ENCODE peak calls at places on chromosomes 4 and X, in six cellular contexts. One of them, this sample, is unnamed.

GRCh38 chr4:112421911-112422310 is 94.1 kb downstream of the NEUROG2 start:
- DNase-seq in brain microvascular endothelial cell: no peak
- DNase-seq in endodermal cell: no peak
- DNase-seq in cardiac fibroblast: no peak
- DNase-seq in astrocyte: no peak
- DNase-seq in ascending aorta: no peak
- DNase-seq in this sample: no peak

GRCh38 chr4:16227462-16227868 is 1.2 kb upstream of the TAPT1 start:
- DNase-seq in brain microvascular endothelial cell: peak
- DNase-seq in endodermal cell: peak
- DNase-seq in cardiac fibroblast: peak
- DNase-seq in astrocyte: peak
- DNase-seq in ascending aorta: no peak
- DNase-seq in this sample: peak

GRCh38 chr4:163166041-163166579 is 580 bp downstream of the NAF1 start:
- DNase-seq in brain microvascular endothelial cell: peak
- DNase-seq in endodermal cell: peak
- DNase-seq in cardiac fibroblast: peak
- DNase-seq in astrocyte: peak
- DNase-seq in ascending aorta: peak
- DNase-seq in this sample: peak

GRCh38 chr4:153409412-153409811 is 56.7 kb upstream of the TMEM131L start:
- DNase-seq in brain microvascular endothelial cell: peak
- DNase-seq in endodermal cell: no peak
- DNase-seq in cardiac fibroblast: peak
- DNase-seq in astrocyte: peak
- DNase-seq in ascending aorta: no peak
- DNase-seq in this sample: peak

GRCh38 chr4:122015203-122015602 is 63.3 kb upstream of the TRPC3 start:
- DNase-seq in brain microvascular endothelial cell: no peak
- DNase-seq in endodermal cell: no peak
- DNase-seq in cardiac fibroblast: no peak
- DNase-seq in astrocyte: no peak
- DNase-seq in ascending aorta: no peak
- DNase-seq in this sample: no peak

GRCh38 chr4:16224264-16224663 is 2.0 kb downstream of the TAPT1 start:
- DNase-seq in brain microvascular endothelial cell: no peak
- DNase-seq in endodermal cell: peak
- DNase-seq in cardiac fibroblast: no peak
- DNase-seq in astrocyte: no peak
- DNase-seq in ascending aorta: no peak
- DNase-seq in this sample: no peak

GRCh38 chr4:58776627-58777026 is 1666.4 kb upstream of the IGFBP7 start:
- DNase-seq in brain microvascular endothelial cell: peak
- DNase-seq in endodermal cell: no peak
- DNase-seq in cardiac fibroblast: no peak
- DNase-seq in astrocyte: peak
- DNase-seq in ascending aorta: no peak
- DNase-seq in this sample: peak

GRCh38 chrX:128464091-128464490 is 411.9 kb upstream of the ACTRT1 start:
- DNase-seq in brain microvascular endothelial cell: no peak
- DNase-seq in endodermal cell: no peak
- DNase-seq in cardiac fibroblast: no peak
- DNase-seq in astrocyte: peak
- DNase-seq in ascending aorta: no peak
- DNase-seq in this sample: no peak

GRCh38 chr4:5751918-5752802 is 41.2 kb downstream of the EVC start:
- DNase-seq in brain microvascular endothelial cell: peak
- DNase-seq in endodermal cell: peak
- DNase-seq in cardiac fibroblast: peak
- DNase-seq in astrocyte: peak
- DNase-seq in ascending aorta: no peak
- DNase-seq in this sample: peak

GRCh38 chr4:38223801-38224236 is 263.6 kb downstream of the PTTG2 start:
- DNase-seq in brain microvascular endothelial cell: no peak
- DNase-seq in endodermal cell: no peak
- DNase-seq in cardiac fibroblast: no peak
- DNase-seq in astrocyte: no peak
- DNase-seq in ascending aorta: no peak
- DNase-seq in this sample: no peak

GRCh38 chrX:140163376-140164159 is 198.2 kb upstream of the CXorf66 start:
- DNase-seq in brain microvascular endothelial cell: no peak
- DNase-seq in endodermal cell: no peak
- DNase-seq in cardiac fibroblast: peak
- DNase-seq in astrocyte: peak
- DNase-seq in ascending aorta: no peak
- DNase-seq in this sample: peak

GRCh38 chrX:14026121-14026520 is 3.6 kb downstream of the GEMIN8 start:
- DNase-seq in brain microvascular endothelial cell: no peak
- DNase-seq in endodermal cell: no peak
- DNase-seq in cardiac fibroblast: no peak
- DNase-seq in astrocyte: no peak
- DNase-seq in ascending aorta: no peak
- DNase-seq in this sample: no peak

GRCh38 chr4:13527192-13527982 is 16.9 kb downstream of the NKX3-2 start:
- DNase-seq in brain microvascular endothelial cell: no peak
- DNase-seq in endodermal cell: peak
- DNase-seq in cardiac fibroblast: no peak
- DNase-seq in astrocyte: no peak
- DNase-seq in ascending aorta: no peak
- DNase-seq in this sample: no peak

GRCh38 chr4:53043900-53044650 is 182.0 kb downstream of the RASL11B start:
- DNase-seq in brain microvascular endothelial cell: no peak
- DNase-seq in endodermal cell: no peak
- DNase-seq in cardiac fibroblast: no peak
- DNase-seq in astrocyte: no peak
- DNase-seq in ascending aorta: no peak
- DNase-seq in this sample: no peak

GRCh38 chr4:54657556-54658313 is at the start of gene KIT:
- DNase-seq in brain microvascular endothelial cell: peak
- DNase-seq in endodermal cell: peak
- DNase-seq in cardiac fibroblast: peak
- DNase-seq in astrocyte: no peak
- DNase-seq in ascending aorta: no peak
- DNase-seq in this sample: peak

GRCh38 chrX:31201503-31201902 is 129.7 kb upstream of the FTHL17 start:
- DNase-seq in brain microvascular endothelial cell: peak
- DNase-seq in endodermal cell: no peak
- DNase-seq in cardiac fibroblast: no peak
- DNase-seq in astrocyte: no peak
- DNase-seq in ascending aorta: no peak
- DNase-seq in this sample: no peak

GRCh38 chrX:48683411-48683982 is at the start of gene WAS:
- DNase-seq in brain microvascular endothelial cell: no peak
- DNase-seq in endodermal cell: no peak
- DNase-seq in cardiac fibroblast: no peak
- DNase-seq in astrocyte: no peak
- DNase-seq in ascending aorta: no peak
- DNase-seq in this sample: no peak

GRCh38 chrX:106692425-106693075 is 34.0 kb upstream of the RNF128 start:
- DNase-seq in brain microvascular endothelial cell: no peak
- DNase-seq in endodermal cell: no peak
- DNase-seq in cardiac fibroblast: no peak
- DNase-seq in astrocyte: no peak
- DNase-seq in ascending aorta: no peak
- DNase-seq in this sample: no peak
- H3K4me3 ChIP-seq in brain microvascular endothelial cell: no peak
- H3K4me3 ChIP-seq in endodermal cell: no peak
- H3K4me3 ChIP-seq in cardiac fibroblast: no peak
- H3K4me3 ChIP-seq in astrocyte: no peak
- H3K4me3 ChIP-seq in ascending aorta: no peak
- H3K4me3 ChIP-seq in this sample: no peak

DNA sequence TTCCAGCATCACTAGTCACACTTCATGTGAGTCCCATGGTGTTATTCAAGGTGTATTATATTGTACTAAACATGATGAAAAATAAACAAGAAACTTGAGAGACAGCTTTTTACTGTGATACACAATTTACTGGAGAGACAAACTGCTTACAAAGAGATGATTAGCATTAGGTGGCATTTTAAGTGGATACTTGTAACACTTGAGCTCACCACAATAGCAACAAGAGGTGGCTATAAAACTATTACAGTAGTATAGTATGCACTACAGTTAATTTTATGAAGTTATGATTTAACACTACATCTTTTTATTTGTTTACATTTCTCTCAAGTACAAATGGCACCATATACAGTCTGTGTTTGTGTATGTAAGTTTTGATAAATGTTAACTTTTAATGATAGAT is 246.6 kb downstream of the PARM1 start:
- DNase-seq in brain microvascular endothelial cell: no peak
- DNase-seq in endodermal cell: no peak
- DNase-seq in cardiac fibroblast: no peak
- DNase-seq in astrocyte: no peak
- DNase-seq in ascending aorta: no peak
- DNase-seq in this sample: no peak
- TF ChIP-seq CTCF in brain microvascular endothelial cell: no peak
- TF ChIP-seq CTCF in endodermal cell: no peak
- TF ChIP-seq CTCF in cardiac fibroblast: no peak
- TF ChIP-seq CTCF in astrocyte: no peak
- TF ChIP-seq CTCF in ascending aorta: no peak
- TF ChIP-seq CTCF in this sample: no peak

DNA sequence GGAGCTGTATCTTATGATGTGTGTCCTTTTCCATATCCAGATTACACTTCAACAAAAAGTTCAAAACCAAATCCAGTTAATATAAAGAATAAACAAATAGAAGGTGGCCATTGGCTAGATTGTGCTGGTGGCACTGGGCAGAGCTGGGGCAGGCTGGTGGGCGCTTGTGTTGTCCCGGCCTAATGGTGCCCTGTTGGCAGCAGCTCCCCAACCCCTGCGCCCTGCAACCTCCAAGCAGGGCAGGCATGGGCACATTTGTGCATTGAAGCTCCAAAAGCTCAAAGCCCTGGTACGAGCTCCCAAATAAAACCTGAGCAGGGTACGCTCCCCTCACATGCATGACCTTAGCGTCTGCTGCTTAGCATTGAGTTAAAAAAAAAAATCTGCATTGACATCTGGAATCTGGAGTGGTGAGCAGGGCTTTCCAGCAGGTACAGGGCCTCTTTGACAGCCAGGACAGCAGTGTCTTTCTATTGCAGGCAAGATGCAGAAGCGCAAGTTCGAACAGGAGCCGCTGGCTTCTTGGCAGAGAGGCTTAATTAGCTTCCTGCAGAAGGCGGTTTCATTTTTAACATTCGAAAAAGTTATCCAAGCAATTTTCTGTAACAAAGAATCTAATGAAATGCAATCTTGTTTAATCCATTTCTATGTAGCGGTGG is 25.9 kb upstream of the NYX start:
- DNase-seq in brain microvascular endothelial cell: no peak
- DNase-seq in endodermal cell: no peak
- DNase-seq in cardiac fibroblast: no peak
- DNase-seq in astrocyte: no peak
- DNase-seq in ascending aorta: no peak
- DNase-seq in this sample: no peak
- H3K4me3 ChIP-seq in brain microvascular endothelial cell: no peak
- H3K4me3 ChIP-seq in endodermal cell: no peak
- H3K4me3 ChIP-seq in cardiac fibroblast: no peak
- H3K4me3 ChIP-seq in astrocyte: no peak
- H3K4me3 ChIP-seq in ascending aorta: no peak
- H3K4me3 ChIP-seq in this sample: no peak

GRCh38 chr4:40733752-40734151 is 16.0 kb upstream of the NSUN7 start:
- DNase-seq in brain microvascular endothelial cell: no peak
- DNase-seq in endodermal cell: no peak
- DNase-seq in cardiac fibroblast: no peak
- DNase-seq in astrocyte: no peak
- DNase-seq in ascending aorta: no peak
- DNase-seq in this sample: no peak

GRCh38 chr4:40739347-40739746 is 10.4 kb upstream of the NSUN7 start:
- DNase-seq in brain microvascular endothelial cell: no peak
- DNase-seq in endodermal cell: no peak
- DNase-seq in cardiac fibroblast: no peak
- DNase-seq in astrocyte: no peak
- DNase-seq in ascending aorta: no peak
- DNase-seq in this sample: no peak

GRCh38 chr4:40734497-40734896 is 15.3 kb upstream of the NSUN7 start:
- DNase-seq in brain microvascular endothelial cell: no peak
- DNase-seq in endodermal cell: no peak
- DNase-seq in cardiac fibroblast: no peak
- DNase-seq in astrocyte: no peak
- DNase-seq in ascending aorta: no peak
- DNase-seq in this sample: no peak

GRCh38 chr4:40737882-40738281 is 11.9 kb upstream of the NSUN7 start:
- DNase-seq in brain microvascular endothelial cell: no peak
- DNase-seq in endodermal cell: no peak
- DNase-seq in cardiac fibroblast: no peak
- DNase-seq in astrocyte: no peak
- DNase-seq in ascending aorta: no peak
- DNase-seq in this sample: no peak

DNA sequence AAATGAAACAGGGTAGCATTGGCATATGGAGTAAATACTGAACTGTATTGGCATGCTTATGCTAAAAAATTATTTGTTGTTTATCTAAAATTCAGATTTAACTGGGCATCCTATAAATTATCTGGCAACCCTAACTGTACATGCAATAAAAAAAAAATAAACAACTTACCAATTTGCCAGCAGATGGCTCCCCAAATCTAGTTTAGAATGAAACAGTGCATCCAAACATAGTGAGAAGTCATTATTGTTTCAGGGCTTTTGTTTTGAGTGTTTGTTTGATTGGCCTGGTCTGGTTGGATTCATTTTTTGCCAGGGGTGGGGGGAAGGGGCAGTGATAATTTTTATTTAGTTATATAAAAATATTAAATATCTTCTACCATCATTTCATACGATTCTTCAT is 12.8 kb upstream of the NSUN7 start:
- DNase-seq in brain microvascular endothelial cell: no peak
- DNase-seq in endodermal cell: no peak
- DNase-seq in cardiac fibroblast: peak
- DNase-seq in astrocyte: peak
- DNase-seq in ascending aorta: no peak
- DNase-seq in this sample: peak
- TF ChIP-seq CTCF in brain microvascular endothelial cell: peak
- TF ChIP-seq CTCF in endodermal cell: peak
- TF ChIP-seq CTCF in cardiac fibroblast: peak
- TF ChIP-seq CTCF in astrocyte: peak
- TF ChIP-seq CTCF in ascending aorta: no peak
- TF ChIP-seq CTCF in this sample: peak

GRCh38 chr4:55973650-55974049 is 24.9 kb downstream of the CEP135 start:
- DNase-seq in brain microvascular endothelial cell: no peak
- DNase-seq in endodermal cell: no peak
- DNase-seq in cardiac fibroblast: no peak
- DNase-seq in astrocyte: no peak
- DNase-seq in ascending aorta: no peak
- DNase-seq in this sample: no peak
- H3K4me3 ChIP-seq in brain microvascular endothelial cell: no peak
- H3K4me3 ChIP-seq in endodermal cell: no peak
- H3K4me3 ChIP-seq in cardiac fibroblast: no peak
- H3K4me3 ChIP-seq in astrocyte: no peak
- H3K4me3 ChIP-seq in ascending aorta: no peak
- H3K4me3 ChIP-seq in this sample: no peak

DNA sequence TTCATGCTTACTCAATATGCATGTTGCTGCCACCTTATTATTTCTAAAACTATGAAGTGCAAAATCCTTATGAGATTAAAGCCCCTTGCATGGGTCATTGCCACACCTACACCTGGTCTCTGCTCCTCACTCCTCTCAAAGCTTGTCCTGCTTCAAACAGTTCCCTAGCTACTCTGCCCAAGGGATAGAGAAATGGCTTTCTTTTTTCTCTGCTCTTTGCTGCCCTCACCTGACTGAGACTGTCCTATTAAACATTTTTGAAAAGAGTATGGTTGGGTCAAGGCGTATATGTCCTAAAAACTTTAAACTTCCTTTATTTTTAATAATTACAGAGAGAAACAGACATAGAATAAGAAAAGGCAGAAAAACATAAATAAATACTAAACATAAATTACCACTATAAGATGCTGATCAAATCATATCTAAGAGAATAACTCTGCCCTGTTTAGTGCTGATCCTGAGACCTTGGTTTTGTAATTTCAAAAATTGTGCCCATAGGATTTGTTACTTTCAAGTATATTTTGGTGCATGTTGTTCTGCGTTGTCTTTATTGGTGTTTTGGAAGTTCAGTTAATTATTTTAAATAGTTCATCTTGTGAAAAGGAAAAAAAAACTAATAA is 704.9 kb upstream of the PABPC4L start:
- DNase-seq in brain microvascular endothelial cell: no peak
- DNase-seq in endodermal cell: peak
- DNase-seq in cardiac fibroblast: peak
- DNase-seq in astrocyte: peak
- DNase-seq in ascending aorta: no peak
- DNase-seq in this sample: peak
- TF ChIP-seq CTCF in brain microvascular endothelial cell: peak
- TF ChIP-seq CTCF in endodermal cell: peak
- TF ChIP-seq CTCF in cardiac fibroblast: no peak
- TF ChIP-seq CTCF in astrocyte: peak
- TF ChIP-seq CTCF in ascending aorta: no peak
- TF ChIP-seq CTCF in this sample: peak